ENCODE peak calls at places on chromosomes 7 and 10, in four cellular contexts. Z is GM12878, D is HepG2, T is K562. L is an unnamed sample.

GRCh38 chr10:99573806-99574205 is 41.1 kb downstream of the NKX2-3 start:
- DNase-seq in T (no peak), D (no peak), Z (no peak), L (no peak)

GRCh38 chr10:93440591-93441012 is 41.5 kb downstream of the MYOF start:
- DNase-seq in D (no peak), Z (no peak), T (no peak), L (no peak)

GRCh38 chr7:38507379-38507778 is 123.8 kb downstream of the AMPH start:
- DNase-seq in D (no peak), T (no peak), Z (no peak), L (no peak)

GRCh38 chr10:106551501-106551900 is 613.0 kb downstream of the SORCS1 start:
- DNase-seq in D (no peak), Z (no peak), T (no peak), L (no peak)

GRCh38 chr10:76559889-76560215 is 1077.8 kb downstream of the KCNMA1 start:
- DNase-seq in D (no peak), T (no peak), Z (no peak), L (no peak)

GRCh38 chr7:93921607-93922446 is at the start of gene GNG11:
- DNase-seq in D (no peak), Z (no peak), T (no peak), L (peak)

GRCh38 chr7:151384352-151384697 is 25.5 kb downstream of the WDR86 start:
- DNase-seq in D (no peak), T (no peak), Z (no peak), L (no peak)

GRCh38 chr7:138937484-138937883 is 43.7 kb downstream of the KIAA1549 start:
- DNase-seq in D (no peak), Z (no peak), T (no peak), L (no peak)

GRCh38 chr7:45888993-45889366 is 692 bp downstream of the IGFBP1 start:
- DNase-seq in D (no peak), T (no peak), Z (no peak), L (no peak)

GRCh38 chr10:12777840-12778585 is 223.5 kb downstream of the CCDC3 start:
- DNase-seq in Z (no peak), T (no peak), D (no peak), L (no peak)

GRCh38 chr10:131512852-131513251 is 201.3 kb upstream of the TCERG1L start:
- DNase-seq in Z (no peak), T (no peak), D (no peak), L (no peak)

GRCh38 chr7:65295409-65295808 is 78.2 kb upstream of the ZNF92 start:
- DNase-seq in T (no peak), Z (no peak), D (no peak), L (no peak)

DNA sequence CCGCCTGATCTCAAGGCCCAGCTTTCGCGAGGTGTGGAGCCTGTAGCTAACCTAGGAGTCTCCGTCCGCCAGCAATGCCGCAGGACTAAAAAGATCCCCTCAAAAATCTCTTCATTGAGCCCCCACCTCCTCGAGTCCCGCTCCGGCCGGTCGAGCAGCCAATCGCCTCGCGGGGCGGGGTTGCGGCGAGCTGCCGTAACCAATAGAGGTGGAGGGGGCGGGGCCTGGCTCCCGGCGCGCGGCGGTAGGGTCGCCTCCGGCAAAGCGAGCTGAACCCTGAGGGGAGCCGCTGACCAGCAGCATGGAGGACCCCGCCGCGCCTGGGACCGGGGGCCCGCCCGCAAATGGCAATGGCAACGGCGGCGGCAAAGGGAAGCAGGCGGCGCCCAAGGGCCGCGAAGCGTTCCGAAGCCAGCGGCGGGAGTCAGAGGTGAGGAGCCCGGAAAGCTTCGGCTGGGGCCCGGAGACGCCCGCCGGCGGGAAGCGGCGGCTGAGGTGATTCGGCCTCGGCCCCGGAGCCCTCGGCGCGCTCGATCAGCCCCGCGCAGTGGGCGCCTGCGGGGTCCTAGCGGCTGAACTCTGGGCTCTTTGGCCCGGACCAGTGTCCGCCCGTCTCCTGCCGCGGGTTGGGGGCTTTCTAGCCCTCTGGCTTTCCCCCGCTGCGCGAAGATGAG is at the start of gene STRIP2:
- DNase-seq in D (peak), Z (peak), T (peak), L (peak)
- TF ChIP-seq CBFB in D (peak), Z (no peak), T (peak), L (no peak)

DNA sequence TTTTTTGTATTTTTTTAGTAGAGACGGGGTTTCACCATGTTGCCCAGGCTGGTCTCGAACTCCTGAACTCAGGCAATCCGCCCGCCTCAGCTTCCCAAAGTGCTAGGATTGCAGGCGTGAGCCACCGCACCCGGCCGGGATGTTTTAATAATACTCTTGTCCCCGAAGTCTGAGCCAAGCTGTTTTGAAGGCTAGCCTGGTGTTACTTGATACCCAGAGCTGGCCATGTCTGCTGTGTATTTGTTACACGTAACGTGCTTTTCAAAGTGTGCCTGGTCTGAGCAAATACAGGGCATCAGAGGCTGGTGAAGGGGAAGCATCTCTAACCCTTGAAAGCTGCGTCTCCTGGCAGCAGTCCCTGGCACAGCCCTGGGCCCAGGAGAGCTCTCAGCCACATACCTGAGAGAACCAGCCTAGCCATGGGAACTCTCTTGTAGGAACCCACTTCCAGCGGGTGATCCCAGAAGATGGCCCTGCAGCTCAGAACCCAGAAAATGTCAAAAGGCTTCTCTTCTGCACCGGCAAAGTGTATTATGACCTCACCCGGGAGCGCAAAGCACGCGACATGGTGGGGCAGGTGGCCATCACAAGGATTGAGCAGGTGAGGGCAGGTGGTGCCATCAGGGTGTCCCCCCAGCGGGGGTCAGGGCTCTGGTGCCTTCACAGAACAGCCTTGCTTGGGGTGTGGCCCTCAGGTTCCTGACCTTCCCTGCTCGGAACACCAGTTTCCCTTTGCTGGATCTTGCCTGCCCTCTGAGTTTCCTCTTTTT is 41.7 kb upstream of the ZMIZ2 start:
- DNase-seq in D (no peak), Z (no peak), T (no peak), L (no peak)
- TF ChIP-seq CBFB in D (no peak), Z (no peak), T (no peak), L (no peak)

DNA sequence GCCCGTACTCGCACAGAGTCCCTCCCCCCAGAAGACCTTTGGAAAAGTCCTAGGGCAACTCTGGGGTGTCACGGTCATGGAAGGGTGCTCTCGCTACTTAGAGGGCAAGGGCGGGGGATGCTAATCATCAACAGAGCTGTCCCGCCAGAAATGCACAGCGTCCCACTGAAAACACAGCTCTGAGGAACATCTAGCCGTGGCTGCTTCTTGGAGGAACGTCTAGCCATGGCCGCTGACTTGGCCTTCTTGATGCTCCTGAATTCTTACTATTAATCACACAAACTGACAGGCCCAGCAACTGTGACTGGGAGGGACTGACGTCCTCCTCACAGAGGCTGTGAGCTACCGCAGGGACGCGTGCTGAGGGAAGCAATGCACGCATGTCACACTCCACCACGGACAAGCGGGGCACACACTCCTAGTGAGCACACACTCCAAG is 1.7 kb downstream of the TUBGCP2 start:
- DNase-seq in Z (no peak), T (peak), D (no peak), L (no peak)
- TF ChIP-seq CBFB in Z (no peak), T (no peak), D (no peak), L (no peak)

DNA sequence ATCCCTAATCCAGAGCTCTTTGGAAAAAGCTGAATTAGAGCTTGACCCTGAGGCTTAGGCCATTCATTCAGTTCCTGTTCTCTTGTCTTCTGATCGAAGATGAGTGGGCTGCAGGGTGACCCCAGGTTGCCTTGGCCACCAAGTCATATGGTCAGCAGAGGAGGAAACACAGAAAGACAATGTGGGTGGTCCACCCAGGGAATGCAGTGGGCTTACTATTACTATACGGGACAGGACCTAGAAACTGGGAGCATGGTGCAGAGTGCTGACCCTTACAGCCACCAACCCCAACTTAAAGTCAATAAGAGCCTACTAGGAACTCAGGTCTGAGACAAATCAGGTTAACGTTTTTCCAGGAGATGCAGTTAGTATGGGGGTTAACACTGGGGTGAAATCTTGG is 200.5 kb downstream of the HERPUD2 start:
- DNase-seq in D (no peak), T (no peak), Z (no peak), L (no peak)
- TF ChIP-seq CBFB in D (no peak), T (no peak), Z (no peak), L (no peak)